ENCODE peak calls at places on chromosomes 2 and 18, in six cellular contexts. D is upper lobe of right lung, J is choroid plexus epithelial cell, R is gastrocnemius medialis, V is progenitor cell of endocrine pancreas, B is cardiac fibroblast. Z is an unnamed sample.

GRCh38 chr2:69827796-69828540 is 1.5 kb upstream of the GMCL1 start:
- DNase-seq in D (no peak), J (peak; percentile 41), R (no peak), V (no peak), B (peak; percentile 8), Z (no peak)

GRCh38 chr2:134408791-134409190 is 154.9 kb downstream of the MGAT5 start:
- DNase-seq in D (no peak), J (no peak), R (no peak), V (no peak), B (no peak), Z (no peak)

GRCh38 chr2:62570861-62571698 is 65.1 kb upstream of the TMEM17 start:
- DNase-seq in D (peak; percentile 67), J (no peak), R (no peak), V (no peak), B (no peak), Z (no peak)

GRCh38 chr2:69291004-69291650 is 95.9 kb downstream of the GFPT1 start:
- DNase-seq in D (no peak), J (peak; percentile 84), R (no peak), V (no peak), B (peak; percentile 79), Z (no peak)

GRCh38 chr2:54757496-54757895 is 34.0 kb downstream of the EML6 start:
- DNase-seq in D (no peak), J (peak; percentile 5), R (no peak), V (no peak), B (peak; percentile 56), Z (no peak)

GRCh38 chr2:161427413-161428239 is 11.5 kb downstream of the TBR1 start:
- DNase-seq in D (no peak), J (no peak), R (no peak), V (no peak), B (no peak), Z (no peak)

GRCh38 chr2:112706170-112706664 is 14.6 kb upstream of the NT5DC4 start:
- DNase-seq in D (no peak), J (peak; percentile 77), R (no peak), V (no peak), B (peak; percentile 58), Z (peak; percentile 11)

GRCh38 chr2:127386246-127386645 is 1.5 kb downstream of the MAP3K2 start:
- DNase-seq in D (no peak), J (no peak), R (no peak), V (no peak), B (no peak), Z (no peak)

GRCh38 chr2:240324312-240325005 is 111.0 kb upstream of the GPC1 start:
- DNase-seq in D (no peak), J (no peak), R (no peak), V (no peak), B (no peak), Z (no peak)

GRCh38 chr18:62751341-62751821 is 36.0 kb downstream of the PHLPP1 start:
- DNase-seq in D (no peak), J (peak; percentile 60), R (no peak), V (no peak), B (peak; percentile 72), Z (no peak)

GRCh38 chr2:228786932-228787331 is 484.2 kb downstream of the PID1 start:
- DNase-seq in D (no peak), J (no peak), R (no peak), V (no peak), B (no peak), Z (no peak)

GRCh38 chr2:62874881-62875383 is 169.4 kb downstream of the EHBP1 start:
- DNase-seq in D (peak; percentile 59), J (no peak), R (no peak), V (no peak), B (no peak), Z (no peak)

DNA sequence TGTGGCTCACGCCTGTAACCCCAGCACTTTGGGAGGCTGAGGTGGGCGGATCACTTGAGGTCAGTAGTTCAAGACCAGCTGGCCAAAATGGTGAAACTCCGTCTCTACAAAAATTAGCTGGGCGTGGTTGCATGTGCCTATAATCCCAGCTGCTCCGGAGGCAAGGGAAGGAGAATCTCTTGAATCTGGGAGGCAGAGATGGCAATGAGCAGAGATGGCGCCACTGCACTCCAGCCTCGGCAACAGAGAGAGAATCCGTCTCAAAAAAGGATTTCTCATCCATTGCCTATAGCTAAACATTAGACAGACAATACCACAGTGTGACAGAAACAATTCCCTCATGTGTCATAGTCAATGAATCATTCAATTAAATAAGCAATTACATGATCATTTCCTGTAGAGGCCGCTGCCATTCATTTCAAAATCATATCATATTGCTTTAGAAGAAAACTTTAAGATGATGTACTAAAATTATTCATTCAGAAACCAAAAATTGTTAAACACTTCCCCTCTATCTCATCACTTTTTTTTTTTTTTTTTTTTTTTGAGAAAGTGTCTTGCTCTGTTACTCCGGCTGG is 69.5 kb upstream of the TGIF1 start:
- DNase-seq in D (no peak), J (peak; percentile 45), R (no peak), V (no peak), B (peak; percentile 54), Z (no peak)
- TF ChIP-seq CTCF in D (peak; percentile 7), J (peak; percentile 45), R (no peak), V (no peak), B (peak; percentile 28), Z (no peak)

DNA sequence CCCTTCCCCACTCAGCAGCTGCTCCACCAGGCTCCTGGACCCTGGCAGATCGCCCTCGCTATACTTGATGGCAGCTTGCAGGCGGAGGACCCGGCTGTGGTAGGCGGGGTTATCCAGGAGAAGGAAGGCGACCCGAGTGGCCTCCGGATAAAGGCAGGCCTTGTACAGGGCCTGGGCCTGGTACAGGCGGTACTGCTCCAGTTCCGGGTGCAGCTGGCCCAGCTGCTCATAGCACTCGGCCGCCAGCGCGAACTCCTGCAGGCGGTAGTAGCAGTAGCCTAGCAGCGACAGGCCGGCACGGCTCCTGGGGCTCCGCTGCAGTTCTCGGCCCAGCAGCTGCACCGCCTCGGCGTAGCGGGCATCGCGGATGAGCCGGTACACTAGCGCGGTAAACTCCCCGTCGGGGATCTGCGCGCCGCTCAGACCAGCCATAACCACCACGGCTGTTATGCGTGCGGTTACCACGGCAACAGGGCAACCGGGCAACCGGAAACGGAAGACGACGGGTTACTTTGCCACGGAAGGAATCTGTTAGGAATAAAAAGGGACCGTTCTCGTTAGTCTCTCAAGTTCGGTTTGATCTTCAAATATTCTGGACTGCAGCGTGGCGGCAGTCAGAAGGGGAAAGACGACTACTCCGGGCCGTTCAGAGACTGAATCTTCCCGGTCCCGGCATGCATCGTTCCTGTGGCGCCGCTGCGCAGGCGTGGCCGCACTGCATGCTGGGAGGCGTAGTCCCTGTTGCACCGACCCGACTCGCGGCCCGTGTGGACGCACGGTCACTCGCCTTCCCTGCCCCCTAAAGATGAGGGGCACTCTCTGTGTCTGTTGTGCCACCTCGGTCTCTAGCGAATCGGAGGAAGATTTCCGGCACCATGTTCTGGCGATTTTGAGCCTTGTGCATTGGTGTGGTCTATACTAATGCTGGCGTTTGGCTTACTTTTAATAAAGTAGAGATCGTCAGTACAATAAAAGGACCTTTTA is 226.0 kb downstream of the AGPS start:
- DNase-seq in D (peak; percentile 96), J (peak; percentile 88), R (peak; percentile 82), V (peak; percentile 70), B (peak; percentile 87), Z (peak; percentile 89)
- TF ChIP-seq CTCF in D (no peak), J (no peak), R (no peak), V (no peak), B (no peak), Z (no peak)

GRCh38 chr2:45330113-45330512 is 281.0 kb downstream of the SRBD1 start:
- DNase-seq in D (no peak), J (no peak), R (no peak), V (no peak), B (no peak), Z (no peak)

GRCh38 chr2:45330617-45331016 is 280.4 kb downstream of the SRBD1 start:
- DNase-seq in D (no peak), J (peak; percentile 19), R (no peak), V (no peak), B (peak; percentile 69), Z (no peak)

GRCh38 chr2:45332094-45332493 is 279.0 kb downstream of the SRBD1 start:
- DNase-seq in D (no peak), J (no peak), R (no peak), V (no peak), B (no peak), Z (no peak)

GRCh38 chr2:45331034-45331786 is 279.9 kb downstream of the SRBD1 start:
- DNase-seq in D (no peak), J (no peak), R (no peak), V (no peak), B (no peak), Z (no peak)

DNA sequence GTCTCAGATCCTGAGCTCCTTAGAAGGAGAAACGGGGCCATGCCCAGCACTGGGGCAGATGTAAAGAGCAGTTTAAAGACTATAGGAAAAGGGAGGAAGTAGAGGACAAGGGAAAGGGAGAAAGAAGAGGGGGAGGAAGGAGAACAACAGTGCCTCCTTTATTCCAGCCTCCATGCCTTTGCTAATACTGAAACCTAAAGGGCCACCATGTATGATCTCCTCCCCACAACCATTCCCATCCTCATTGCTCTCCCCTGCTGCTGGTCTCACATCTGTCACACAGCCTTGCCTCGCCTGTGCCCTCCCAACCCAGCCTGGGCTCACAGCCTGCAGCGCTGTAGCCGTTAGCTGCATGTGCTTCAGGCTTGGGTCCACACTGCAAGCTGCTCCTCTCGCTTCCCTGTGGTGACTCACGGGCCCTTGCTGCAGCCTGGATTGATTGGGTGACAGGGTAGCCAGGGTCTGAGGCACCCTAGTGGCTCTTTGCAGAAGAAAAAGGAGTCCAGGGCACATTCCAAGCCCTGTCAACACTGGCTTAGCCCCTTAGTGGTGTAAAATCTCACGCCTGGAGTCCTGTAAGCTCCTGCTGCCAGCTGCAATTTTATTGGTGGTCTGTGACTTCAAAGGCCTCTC is 281.9 kb downstream of the SRBD1 start:
- DNase-seq in D (no peak), J (peak; percentile 48), R (no peak), V (no peak), B (no peak), Z (no peak)
- TF ChIP-seq CTCF in D (no peak), J (no peak), R (no peak), V (no peak), B (no peak), Z (no peak)

DNA sequence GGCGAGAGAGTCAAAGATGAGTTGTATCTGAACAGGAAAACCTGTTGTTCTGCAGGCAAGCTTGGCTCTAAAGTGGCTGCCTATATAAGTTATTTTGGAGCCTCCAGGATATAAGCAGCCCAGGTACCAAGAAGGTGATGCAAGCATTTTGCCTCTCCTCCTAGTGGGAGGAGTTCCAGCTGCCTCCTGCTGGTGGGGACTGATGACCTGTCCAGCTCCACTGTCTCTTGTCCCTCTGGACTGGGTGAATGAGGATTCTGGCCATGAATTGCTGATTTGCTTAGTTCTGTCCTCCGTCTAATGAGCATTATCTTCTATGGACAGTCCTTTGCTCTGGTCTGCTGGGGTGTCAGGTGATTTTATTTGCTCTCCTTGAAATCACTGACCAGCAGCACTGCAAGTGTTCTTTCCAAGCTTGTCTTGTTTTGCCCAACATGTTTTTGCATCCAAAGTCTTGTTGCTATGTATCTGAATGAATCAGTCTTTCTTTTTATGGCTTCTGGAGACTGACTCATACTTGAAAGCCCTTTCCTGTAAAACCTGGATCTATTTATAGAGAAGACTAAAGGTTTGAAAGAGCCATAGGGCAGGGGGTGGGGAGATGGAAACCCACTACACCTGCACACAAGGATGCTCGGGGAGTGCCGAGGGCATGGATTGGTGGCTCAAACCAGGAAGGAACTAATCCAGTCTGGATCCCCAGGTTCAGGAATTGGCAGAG is 40.6 kb upstream of the EFHD1 start:
- DNase-seq in D (no peak), J (peak; percentile 82), R (peak; percentile 58), V (no peak), B (peak; percentile 73), Z (no peak)
- TF ChIP-seq CTCF in D (no peak), J (peak; percentile 17), R (no peak), V (no peak), B (peak; percentile 26), Z (no peak)

Z was measured in CD14-positive monocyte.